ENCODE peak calls at places on chromosomes 1 and 21, in seven cellular contexts. I is IMR-90, P is prostate gland, A is A549, O is testis, Z is ovary, M is stomach. U is an unnamed sample.

GRCh38 chr1:2380816-2381591 is 10.3 kb downstream of the MORN1 start:
- DNase-seq in Z (peak; percentile 50), O (peak; percentile 34), M (no peak), P (no peak), A (no peak), I (no peak), U (peak; percentile 30)

GRCh38 chr1:156165083-156165482 is 11.7 kb downstream of the SEMA4A start:
- DNase-seq in P (no peak), I (peak; percentile 48), Z (no peak), M (no peak), O (no peak), A (no peak), U (no peak)

GRCh38 chr1:102588536-102588935 is 519.8 kb downstream of the COL11A1 start:
- DNase-seq in Z (no peak), A (no peak), I (no peak), O (peak; percentile 22), P (no peak), M (no peak), U (no peak)

GRCh38 chr1:67759066-67759465 is 74.1 kb downstream of the GADD45A start:
- DNase-seq in A (no peak), Z (no peak), M (no peak), P (no peak), I (no peak), O (no peak), U (no peak)

GRCh38 chr1:11740258-11741192 is 4.6 kb downstream of the AGTRAP start:
- DNase-seq in O (no peak), P (no peak), Z (no peak), A (no peak), I (no peak), M (no peak), U (no peak)

GRCh38 chr21:36113647-36114428 is 21.0 kb upstream of the CBR3 start:
- DNase-seq in P (peak; percentile 47), I (no peak), M (peak; percentile 85), O (peak; percentile 67), Z (no peak), A (peak; percentile 61), U (no peak)

GRCh38 chr21:46061063-46061462 is 36.8 kb upstream of the COL6A2 start:
- DNase-seq in Z (no peak), I (no peak), M (no peak), O (no peak), P (no peak), A (no peak), U (no peak)

GRCh38 chr1:233065655-233066054 is 115.2 kb downstream of the NTPCR start:
- DNase-seq in A (no peak), O (no peak), P (no peak), I (no peak), M (no peak), Z (no peak), U (no peak)

GRCh38 chr1:203124546-203125317 is 2.8 kb upstream of the ADORA1 start:
- DNase-seq in Z (no peak), M (no peak), P (no peak), I (peak; percentile 34), O (peak; percentile 57), A (no peak), U (no peak)

GRCh38 chr1:158040323-158040722 is 46.9 kb downstream of the KIRREL1 start:
- DNase-seq in I (no peak), A (no peak), O (no peak), P (no peak), M (no peak), Z (no peak), U (no peak)

GRCh38 chr1:18886003-18886335 is 16.4 kb downstream of the ALDH4A1 start:
- DNase-seq in I (peak; percentile 59), M (no peak), A (peak; percentile 23), Z (no peak), O (no peak), P (no peak), U (no peak)

GRCh38 chr21:38503588-38503987 is 5.3 kb upstream of the ERG start:
- DNase-seq in A (no peak), I (peak; percentile 3), O (no peak), M (no peak), Z (no peak), P (no peak), U (no peak)

GRCh38 chr1:25768999-25769398 is 31.0 kb upstream of the SELENON start:
- DNase-seq in M (no peak), I (no peak), A (no peak), Z (no peak), P (no peak), O (no peak), U (no peak)
- H3K4me1 ChIP-seq in M (peaks cover 65% of the 10 kb centered on the region), I (peaks cover 4% of the 10 kb centered on the region), A (peaks cover 21% of the 10 kb centered on the region), Z (peaks cover 2% of the 10 kb centered on the region), P (peaks cover 42% of the 10 kb centered on the region), O (peaks cover 30% of the 10 kb centered on the region), U (no peaks in the 10 kb centered on the region)

DNA sequence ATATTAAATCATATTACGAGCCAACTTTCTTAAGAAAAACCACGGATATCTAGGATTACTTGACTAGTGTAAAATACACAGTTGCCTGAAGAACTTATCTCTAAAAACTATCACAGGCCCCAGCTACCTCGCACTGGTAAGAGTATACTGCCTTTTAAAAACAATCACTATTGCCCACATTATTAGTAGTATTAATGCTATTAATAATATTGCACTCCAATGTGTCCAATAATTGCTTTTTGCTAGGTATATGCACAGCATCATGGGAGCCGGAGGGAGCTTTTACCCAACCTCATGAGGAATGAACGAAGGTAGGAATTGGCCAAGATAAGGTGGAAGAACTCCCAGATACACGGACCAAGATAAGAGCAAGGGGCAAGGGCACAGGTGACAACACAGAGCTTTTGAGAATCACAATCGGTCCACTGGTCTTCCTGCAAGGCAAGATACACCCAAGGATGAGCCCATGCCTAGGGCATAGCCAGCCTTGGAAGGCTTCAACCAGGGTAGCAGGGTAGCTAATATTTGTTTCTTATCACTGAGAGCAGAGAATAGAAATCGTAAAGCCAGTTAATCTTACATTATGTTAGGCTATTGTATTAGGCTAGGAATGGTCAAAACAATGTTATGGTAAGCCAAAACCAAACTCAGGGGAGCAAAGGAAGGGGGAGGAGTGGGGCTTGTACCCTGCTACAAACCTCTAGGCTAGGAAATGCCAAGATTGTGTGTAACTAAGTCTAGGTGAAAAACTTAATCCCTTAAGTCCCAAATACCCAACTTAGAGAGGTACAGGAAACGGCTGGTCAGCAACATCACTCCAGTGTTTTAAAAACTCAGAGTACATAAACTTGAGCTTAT is 9.4 kb downstream of the GLUL start:
- DNase-seq in M (no peak), P (no peak), A (no peak), I (no peak), O (no peak), Z (no peak), U (no peak)
- H3K27ac ChIP-seq in M (peak overlapping the region; percentile 75), P (no peak overlapping the region), A (no peak overlapping the region), I (no peak overlapping the region), O (no peak overlapping the region), Z (no peak overlapping the region), U (no peak overlapping the region)

DNA sequence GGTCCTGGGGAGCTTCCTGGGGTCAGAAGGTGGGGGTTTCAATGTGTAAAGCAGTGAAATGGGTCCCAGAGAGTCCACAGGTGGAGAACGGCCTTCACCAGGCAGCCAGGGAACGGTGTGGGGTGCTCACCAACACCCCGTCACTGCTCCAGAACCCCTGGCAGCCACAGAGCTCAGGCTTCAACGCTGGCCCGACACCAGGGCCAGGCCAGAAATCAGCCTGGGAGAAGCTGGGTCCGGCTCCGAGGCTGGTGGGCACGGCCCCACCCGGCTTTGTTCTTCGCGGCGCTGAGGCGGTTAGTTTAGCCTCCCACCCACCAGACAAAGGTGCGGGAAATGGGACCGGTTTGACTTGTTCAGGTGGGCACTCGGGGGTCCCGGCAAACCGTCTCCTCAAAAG is 24.8 kb upstream of the C1orf159 start:
- DNase-seq in A (no peak), I (no peak), M (no peak), O (no peak), Z (no peak), P (no peak), U (no peak)
- TF ChIP-seq POLR2A in A (no peak), I (no peak), M (no peak), O (no peak), Z (no peak), P (no peak), U (no peak)

GRCh38 chr1:116921937-116922336 is 12.2 kb downstream of the PTGFRN start:
- DNase-seq in P (no peak), O (no peak), Z (no peak), M (no peak), I (no peak), A (no peak), U (peak; percentile 43)

GRCh38 chr1:116919802-116920201 is 10.1 kb downstream of the PTGFRN start:
- DNase-seq in A (no peak), P (no peak), I (no peak), M (no peak), Z (no peak), O (peak; percentile 45), U (peak; percentile 48)

GRCh38 chr1:116918714-116919357 is 9.1 kb downstream of the PTGFRN start:
- DNase-seq in O (no peak), A (no peak), M (no peak), P (no peak), Z (no peak), I (no peak), U (no peak)

GRCh38 chr1:116921301-116921885 is 11.7 kb downstream of the PTGFRN start:
- DNase-seq in I (no peak), Z (no peak), O (no peak), P (no peak), A (no peak), M (no peak), U (no peak)

DNA sequence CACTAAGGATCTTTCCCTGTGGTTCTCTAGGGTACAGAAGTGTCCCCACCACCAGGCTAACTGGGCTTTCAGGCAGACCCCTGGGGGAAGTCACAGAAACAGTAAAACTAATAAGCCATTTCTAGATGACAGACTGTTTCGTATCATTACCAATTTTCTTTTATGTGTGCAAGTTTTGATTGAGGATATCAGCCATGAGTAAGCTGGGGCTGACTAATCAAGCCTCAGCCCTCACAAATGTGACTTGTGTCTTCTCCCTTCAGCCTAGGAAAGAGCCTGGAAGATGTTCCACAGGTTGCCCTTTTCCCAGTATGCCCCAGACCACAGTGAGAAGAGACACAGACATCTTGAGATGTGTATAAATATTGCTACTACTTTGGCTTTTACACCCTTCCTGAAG is 10.5 kb downstream of the PTGFRN start:
- DNase-seq in M (no peak), P (no peak), O (no peak), Z (no peak), I (no peak), A (no peak), U (no peak)
- H3K4me1 ChIP-seq in M (peaks cover 37% of the 10 kb centered on the region), P (peaks cover under 1% of the 10 kb centered on the region), O (peaks cover 15% of the 10 kb centered on the region), Z (peaks cover 14% of the 10 kb centered on the region), I (no peaks in the 10 kb centered on the region), A (peaks cover 24% of the 10 kb centered on the region), U (peaks cover 39% of the 10 kb centered on the region)

GRCh38 chr1:234887026-234887910 is 241.4 kb downstream of the TOMM20 start:
- DNase-seq in P (no peak), A (no peak), M (no peak), Z (peak; percentile 49), I (peak; percentile 36), O (no peak), U (peak; percentile 65)

GRCh38 chr1:234884006-234884405 is 244.6 kb downstream of the TOMM20 start:
- DNase-seq in P (no peak), M (no peak), A (no peak), I (no peak), O (no peak), Z (no peak), U (no peak)

GRCh38 chr1:234885601-234886000 is 243.0 kb downstream of the TOMM20 start:
- DNase-seq in O (no peak), M (no peak), Z (peak; percentile 52), P (no peak), A (no peak), I (no peak), U (no peak)

GRCh38 chr1:234884701-234885100 is 243.9 kb downstream of the TOMM20 start:
- DNase-seq in O (no peak), A (no peak), Z (no peak), M (no peak), P (no peak), I (no peak), U (no peak)

GRCh38 chr1:234886081-234886874 is 242.4 kb downstream of the TOMM20 start:
- DNase-seq in A (no peak), O (no peak), I (no peak), M (no peak), Z (peak; percentile 64), P (peak; percentile 85), U (no peak)
- H3K27ac ChIP-seq in A (no peak overlapping the region), O (peak overlapping the region; percentile 41), I (no peak overlapping the region), M (peak overlapping the region; percentile 18), Z (peak overlapping the region; percentile 78), P (peak overlapping the region; percentile 72), U (peak overlapping the region; percentile 96)

U was measured in heart left ventricle.